ENCODE peak calls at places on chromosomes 4 and X, in four cellular contexts. N is HCT116, J is K562, M is HepG2. G is an unnamed sample.

GRCh38 chr4:1329408-1330371 is 17.3 kb upstream of the UVSSA start:
- DNase-seq in N (no peak), J (no peak), M (no peak), G (no peak)

GRCh38 chrX:121010218-121010617 is 24.7 kb upstream of the CT47A1 start:
- DNase-seq in N (no peak), J (peak; percentile 8), M (peak; percentile 59), G (no peak)

GRCh38 chr4:126856906-126857305 is 775.9 kb upstream of the INTU start:
- DNase-seq in N (no peak), J (no peak), M (no peak), G (no peak)

GRCh38 chrX:112968351-112969133 is 127.9 kb upstream of the AMOT start:
- DNase-seq in N (no peak), J (no peak), M (no peak), G (no peak)

GRCh38 chr4:141213550-141213991 is 7.1 kb upstream of the ZNF330 start:
- DNase-seq in N (no peak), J (no peak), M (no peak), G (no peak)

GRCh38 chr4:26447378-26447777 is 42.9 kb downstream of the CCKAR start:
- DNase-seq in N (no peak), J (peak; percentile 22), M (no peak), G (no peak)

GRCh38 chr4:8191136-8191747 is 7.8 kb upstream of the SH3TC1 start:
- DNase-seq in N (peak; percentile 69), J (peak; percentile 73), M (peak; percentile 33), G (no peak)

GRCh38 chrX:120244395-120244734 is 6.2 kb upstream of the ZBTB33 start:
- DNase-seq in N (no peak), J (no peak), M (no peak), G (no peak)

GRCh38 chr4:110837896-110838450 is 215.1 kb upstream of the PITX2 start:
- DNase-seq in N (no peak), J (no peak), M (no peak), G (no peak)

GRCh38 chrX:41600266-41600665 is 88.5 kb upstream of the GPR34 start:
- DNase-seq in N (no peak), J (no peak), M (no peak), G (no peak)

GRCh38 chrX:72100824-72101351 is 30.8 kb downstream of the RTL5 start:
- DNase-seq in N (no peak), J (no peak), M (no peak), G (no peak)

GRCh38 chrX:21375795-21376069 is 1.5 kb downstream of the CNKSR2 start:
- DNase-seq in N (no peak), J (no peak), M (no peak), G (no peak)

GRCh38 chrX:118764122-118764521 is 36.7 kb downstream of the IL13RA1 start:
- DNase-seq in N (no peak), J (no peak), M (no peak), G (no peak)

GRCh38 chrX:51568586-51568985 is 50.1 kb downstream of the CENPVL3 start:
- DNase-seq in N (no peak), J (no peak), M (no peak), G (peak; percentile 76)

GRCh38 chrX:71178908-71179307 is 34.3 kb downstream of the NLGN3 start:
- DNase-seq in N (peak; percentile 39), J (peak; percentile 81), M (peak; percentile 54), G (peak; percentile 50)

GRCh38 chrX:147894332-147894870 is 17.3 kb upstream of the FMR1 start:
- DNase-seq in N (no peak), J (no peak), M (no peak), G (no peak)

GRCh38 chr4:168892456-168892855 is 117.6 kb downstream of the CBR4 start:
- DNase-seq in N (no peak), J (no peak), M (no peak), G (no peak)

GRCh38 chr4:98930311-98930865 is 1.5 kb upstream of the EIF4E start:
- DNase-seq in N (no peak), J (no peak), M (no peak), G (no peak)

GRCh38 chr4:6932918-6933317 is 23.3 kb downstream of the TBC1D14 start:
- DNase-seq in N (no peak), J (no peak), M (no peak), G (no peak)

GRCh38 chr4:122914292-122914904 is 8.0 kb downstream of the NUDT6 start:
- DNase-seq in N (no peak), J (peak; percentile 35), M (peak; percentile 43), G (no peak)

GRCh38 chr4:30716158-30716557 is 4.0 kb upstream of the PCDH7 start:
- DNase-seq in N (peak; percentile 72), J (no peak), M (peak; percentile 2), G (no peak)

GRCh38 chrX:106302304-106302703 is 134.2 kb downstream of the PWWP3B start:
- DNase-seq in N (peak; percentile 48), J (no peak), M (peak; percentile 41), G (no peak)

GRCh38 chrX:51496501-51497291 is at the start of gene NUDT11:
- DNase-seq in N (no peak), J (peak; percentile 44), M (no peak), G (no peak)

GRCh38 chrX:99572711-99573110 is 837.4 kb downstream of the PCDH19 start:
- DNase-seq in N (no peak), J (no peak), M (no peak), G (no peak)

GRCh38 chr4:159516556-159516955 is 413.7 kb downstream of the RAPGEF2 start:
- DNase-seq in N (no peak), J (no peak), M (no peak), G (no peak)

GRCh38 chr4:166045457-166045856 is 172.4 kb downstream of the TLL1 start:
- DNase-seq in N (no peak), J (no peak), M (no peak), G (no peak)
- H3K4me3 ChIP-seq in N (no peak overlapping the region), J (no peak overlapping the region), M (no peak overlapping the region), G (no peak overlapping the region)

GRCh38 chr4:56698329-56698728 is 17.2 kb upstream of the HOPX start:
- DNase-seq in N (no peak), J (no peak), M (no peak), G (no peak)
- TF ChIP-seq TCF7L2 in N (no peak), J (no peak), M (no peak), G (no peak)

GRCh38 chrX:69705818-69706217 is 89.9 kb downstream of the EDA start:
- DNase-seq in N (no peak), J (no peak), M (no peak), G (no peak)
- H3K4me3 ChIP-seq in N (no peak overlapping the region), J (no peak overlapping the region), M (no peak overlapping the region), G (no peak overlapping the region)

GRCh38 chr4:67332627-67333026 is 212.7 kb downstream of the CENPC start:
- DNase-seq in N (no peak), J (peak; percentile 27), M (peak; percentile 16), G (no peak)

DNA sequence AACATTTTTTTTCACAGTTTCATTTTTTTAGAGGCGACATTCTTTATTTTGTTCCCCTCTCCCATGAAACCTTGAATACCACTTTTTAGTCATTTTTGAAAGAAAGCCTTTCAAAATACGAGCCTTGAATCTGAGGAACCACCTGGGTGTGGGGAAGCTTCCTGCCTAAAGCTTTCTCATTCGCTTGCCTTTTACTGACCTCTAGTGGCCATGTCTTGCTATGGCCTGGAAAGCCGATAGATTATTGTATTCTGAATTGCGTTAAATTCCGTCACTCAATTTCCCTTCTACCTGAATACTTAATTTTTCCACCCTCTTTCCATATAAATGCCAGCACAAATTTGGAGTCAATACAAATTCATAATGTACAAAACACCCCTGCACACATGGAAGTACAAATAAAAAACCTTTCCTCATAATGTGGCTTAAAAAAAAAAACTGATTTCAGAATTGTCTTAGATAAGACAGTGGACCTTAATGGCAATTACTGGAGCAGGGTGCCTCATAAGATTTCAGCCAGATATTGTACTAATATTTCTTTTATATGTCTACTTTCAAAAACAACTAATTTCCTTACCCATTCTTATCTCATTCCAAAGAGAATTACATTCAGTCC is 217.9 kb downstream of the CENPC start:
- DNase-seq in N (peak; percentile 32), J (peak; percentile 72), M (peak; percentile 64), G (peak; percentile 30)
- TF ChIP-seq TCF7L2 in N (no peak), J (no peak), M (no peak), G (no peak)